ENCODE peak calls at places on chromosome 18, in five cellular contexts. H is H9, I is colonic mucosa, C is AG04450, U is lower lobe of right lung. Z is an unnamed sample.

GRCh38 chr18:79599503-79599931 is 80.1 kb upstream of the CTDP1 start:
- DNase-seq in I (no peak), H (no peak), U (peak; percentile 36), C (no peak), Z (peak; percentile 12)

GRCh38 chr18:37419272-37419671 is 146.3 kb downstream of the CELF4 start:
- DNase-seq in C (no peak), U (no peak), I (no peak), H (no peak), Z (no peak)

GRCh38 chr18:13103366-13103765 is 112.2 kb downstream of the CEP192 start:
- DNase-seq in H (no peak), I (no peak), U (no peak), C (no peak), Z (no peak)

GRCh38 chr18:32373995-32374394 is 96.7 kb downstream of the GAREM1 start:
- DNase-seq in I (peak; percentile 78), H (no peak), U (no peak), C (no peak), Z (no peak)

GRCh38 chr18:1002653-1003178 is 98.0 kb downstream of the ADCYAP1 start:
- DNase-seq in I (no peak), U (no peak), C (no peak), H (no peak), Z (no peak)

GRCh38 chr18:13435596-13436333 is 217.2 kb downstream of the LDLRAD4 start:
- DNase-seq in I (no peak), H (no peak), C (no peak), U (no peak), Z (no peak)

GRCh38 chr18:35582310-35582682 is 756 bp downstream of the GALNT1 start:
- DNase-seq in U (no peak), H (no peak), I (no peak), C (no peak), Z (no peak)

GRCh38 chr18:50848038-50848437 is 28.2 kb upstream of the MRO start:
- DNase-seq in U (no peak), H (no peak), C (no peak), I (no peak), Z (no peak)

GRCh38 chr18:13264091-13264777 is 45.7 kb downstream of the LDLRAD4 start:
- DNase-seq in H (peak; percentile 12), C (no peak), U (no peak), I (no peak), Z (peak; percentile 81)

GRCh38 chr18:76518073-76518472 is 23.0 kb upstream of the ZNF516 start:
- DNase-seq in U (no peak), C (no peak), H (no peak), I (no peak), Z (no peak)

GRCh38 chr18:77162580-77162979 is 30.0 kb upstream of the MBP start:
- DNase-seq in H (no peak), C (no peak), I (no peak), U (no peak), Z (no peak)

GRCh38 chr18:28108801-28109200 is 68.1 kb downstream of the CDH2 start:
- DNase-seq in U (no peak), H (no peak), C (no peak), I (no peak), Z (no peak)

GRCh38 chr18:8703781-8704301 is 1.5 kb upstream of the MTCL1 start:
- DNase-seq in I (no peak), H (no peak), U (no peak), C (no peak), Z (no peak)
- H3K27me3 ChIP-seq in I (peaks cover 12% of the 10 kb centered on the region), H (no peaks in the 10 kb centered on the region), U (peaks cover 16% of the 10 kb centered on the region), C (no peaks in the 10 kb centered on the region), Z (peaks cover 15% of the 10 kb centered on the region)

DNA sequence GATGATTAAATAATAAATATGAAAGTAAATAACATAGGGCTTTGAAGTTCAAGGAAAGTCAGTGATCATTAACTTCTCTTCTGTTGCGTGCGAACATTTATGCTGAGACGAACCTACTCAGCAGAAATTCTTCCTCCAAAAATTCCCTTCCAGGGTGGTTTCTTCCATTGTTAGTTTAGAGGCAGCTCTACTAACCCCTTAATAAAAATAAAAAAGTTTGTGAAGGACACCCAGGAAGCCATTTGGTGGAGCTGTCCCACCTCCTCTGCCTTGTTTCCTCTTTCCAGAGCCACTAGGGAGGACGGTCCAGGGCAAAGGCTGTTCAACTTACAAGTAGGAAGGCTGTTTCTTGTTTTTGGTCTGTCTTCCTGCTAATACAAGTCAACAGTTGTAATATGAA is 2.1 kb upstream of the SMAD2 start:
- DNase-seq in H (no peak), U (no peak), C (no peak), I (no peak), Z (no peak)
- TF ChIP-seq CTCF in H (peak; percentile 47), U (peak; percentile 15), C (no peak), I (no peak), Z (no peak)

DNA sequence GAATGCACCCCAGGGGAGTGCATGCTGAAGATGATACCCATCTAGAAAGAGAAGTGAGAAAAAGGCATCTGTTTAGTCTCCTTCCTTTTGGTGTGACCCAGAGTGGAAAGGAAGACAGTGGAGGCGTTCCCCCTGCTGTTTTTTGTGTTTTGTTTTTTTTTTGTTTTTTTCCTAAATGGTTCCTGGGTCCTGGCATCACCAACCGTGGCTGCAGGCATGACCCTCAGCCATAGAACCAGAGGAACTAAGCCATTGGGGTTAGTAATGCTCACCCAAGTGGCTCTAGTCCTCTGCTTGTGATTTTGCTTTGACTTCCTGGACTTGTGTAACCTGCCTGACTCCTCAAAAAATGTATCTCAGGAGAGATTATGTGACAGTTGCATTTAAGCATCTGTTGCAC is 451.3 kb downstream of the DCC start:
- DNase-seq in U (no peak), H (no peak), I (no peak), C (no peak), Z (no peak)
- H3K9me3 ChIP-seq in U (peaks cover 30% of the 10 kb centered on the region), H (peaks cover 25% of the 10 kb centered on the region), I (no peaks in the 10 kb centered on the region), C (peaks cover 8% of the 10 kb centered on the region), Z (peaks cover 92% of the 10 kb centered on the region)

GRCh38 chr18:34222025-34222395 is 2.7 kb downstream of the NOL4 start:
- DNase-seq in C (no peak), H (peak; percentile 40), I (no peak), U (no peak), Z (no peak)

GRCh38 chr18:34222396-34223163 is 2.1 kb downstream of the NOL4 start:
- DNase-seq in H (peak; percentile 80), C (no peak), I (peak; percentile 22), U (peak; percentile 47), Z (peak; percentile 16)

GRCh38 chr18:34223893-34224422 is 755 bp downstream of the NOL4 start:
- DNase-seq in I (no peak), H (no peak), C (no peak), U (no peak), Z (no peak)

GRCh38 chr18:34224423-34225217 is at the start of gene NOL4:
- DNase-seq in U (peak; percentile 56), C (no peak), H (peak; percentile 99), I (peak; percentile 71), Z (no peak)

DNA sequence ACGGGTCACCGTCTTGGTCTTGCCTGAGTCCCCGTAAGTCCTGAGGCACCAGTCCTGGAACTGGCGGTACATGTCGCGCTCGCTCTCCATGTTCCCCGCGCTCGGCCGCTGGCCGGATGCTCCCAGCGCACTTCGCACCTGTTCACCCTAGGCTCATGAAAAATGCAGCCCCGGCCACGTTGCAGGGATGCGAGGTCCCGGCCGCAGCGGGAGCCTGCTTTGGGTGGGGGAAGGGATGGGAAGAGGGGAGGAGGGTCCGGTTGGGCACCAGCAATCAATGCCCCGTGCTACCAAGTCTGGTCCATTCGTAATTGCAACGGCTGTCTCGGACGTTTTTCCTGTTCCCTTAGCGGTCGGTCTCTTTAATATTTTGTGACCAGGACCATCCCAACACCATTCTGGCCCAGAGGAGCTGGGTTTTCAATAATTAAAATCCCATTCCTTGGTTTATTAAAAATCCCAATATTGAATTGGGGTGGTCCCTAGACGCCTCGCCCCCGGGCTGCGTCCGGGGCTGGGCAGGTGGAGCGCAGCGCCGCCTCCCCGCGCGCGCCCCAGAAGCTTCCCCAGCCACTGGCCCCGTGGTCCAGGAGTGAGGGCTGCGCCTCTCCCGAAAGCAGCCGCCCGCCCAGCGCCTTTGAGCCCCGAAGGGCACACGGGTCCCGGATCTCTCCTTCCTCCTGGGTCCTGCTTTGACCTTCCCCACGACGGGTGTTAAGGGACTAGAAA is 1.4 kb downstream of the NOL4 start:
- DNase-seq in H (peak; percentile 76), U (no peak), C (no peak), I (peak; percentile 21), Z (no peak)
- H3K27me3 ChIP-seq in H (peaks cover 13% of the 10 kb centered on the region), U (peaks cover 52% of the 10 kb centered on the region), C (peaks cover 32% of the 10 kb centered on the region), I (peaks cover 26% of the 10 kb centered on the region), Z (peaks cover 99% of the 10 kb centered on the region)

DNA sequence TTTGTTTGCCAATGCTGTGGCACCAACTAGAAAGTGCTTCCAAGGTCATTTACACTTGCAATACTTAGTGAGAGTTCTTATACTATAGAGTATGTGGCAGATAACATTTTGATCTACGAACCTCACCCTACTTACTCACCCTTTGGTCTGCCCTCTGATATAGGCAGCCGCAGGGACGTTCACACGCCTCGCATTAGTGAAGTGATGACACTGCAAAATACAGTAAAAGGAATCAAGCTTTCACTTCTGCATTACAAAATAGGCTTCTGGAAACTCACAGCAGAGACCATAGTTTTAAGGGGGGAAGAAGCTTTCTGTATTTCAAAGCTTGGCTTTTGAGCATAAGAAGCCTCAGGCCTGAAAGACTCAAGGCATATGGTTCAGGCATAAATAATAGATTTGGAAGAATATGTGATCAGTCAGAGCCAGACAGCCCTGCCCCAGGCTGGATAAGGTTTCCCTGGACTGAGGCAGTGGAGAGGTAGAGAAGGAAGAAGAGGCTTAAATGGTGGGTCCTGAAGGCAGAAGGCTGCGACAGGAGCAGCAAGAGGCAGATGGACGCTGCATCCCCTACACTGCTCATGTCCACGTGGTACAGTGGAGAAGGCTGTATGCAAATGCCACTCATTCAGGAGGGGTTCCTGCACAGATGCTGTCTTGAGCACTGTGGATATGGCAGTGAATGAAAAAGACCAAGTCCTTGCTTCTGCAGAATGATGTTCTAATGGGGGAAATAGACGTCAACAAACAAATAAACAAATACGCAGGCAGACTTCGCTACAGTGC is 63.1 kb downstream of the FECH start:
- DNase-seq in U (no peak), C (no peak), H (no peak), I (no peak), Z (no peak)
- TF ChIP-seq CTCF in U (no peak), C (no peak), H (no peak), I (no peak), Z (no peak)

DNA sequence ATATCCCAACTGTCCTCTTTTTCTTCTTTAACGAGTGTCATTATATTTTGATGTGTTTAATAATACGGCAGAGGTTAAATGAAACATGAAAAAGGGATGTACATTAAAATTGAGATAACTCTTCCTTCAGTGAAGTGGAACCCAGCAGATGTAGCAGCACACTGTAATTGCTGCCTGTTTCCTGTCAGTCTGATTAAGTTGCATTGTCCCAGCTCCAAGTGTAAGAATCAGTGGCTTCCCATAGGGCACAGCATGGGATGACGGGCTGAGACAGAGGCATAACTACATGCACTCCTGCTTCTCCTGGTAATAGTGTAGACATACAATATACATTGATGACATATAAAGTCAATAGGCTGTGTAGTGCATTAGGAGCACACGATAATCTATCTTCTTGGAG is 175.8 kb upstream of the TCF4 start:
- DNase-seq in I (no peak), C (no peak), U (no peak), H (no peak), Z (no peak)
- H3K9me3 ChIP-seq in I (no peaks in the 10 kb centered on the region), C (no peaks in the 10 kb centered on the region), U (no peaks in the 10 kb centered on the region), H (no peaks in the 10 kb centered on the region), Z (no peaks in the 10 kb centered on the region)

DNA sequence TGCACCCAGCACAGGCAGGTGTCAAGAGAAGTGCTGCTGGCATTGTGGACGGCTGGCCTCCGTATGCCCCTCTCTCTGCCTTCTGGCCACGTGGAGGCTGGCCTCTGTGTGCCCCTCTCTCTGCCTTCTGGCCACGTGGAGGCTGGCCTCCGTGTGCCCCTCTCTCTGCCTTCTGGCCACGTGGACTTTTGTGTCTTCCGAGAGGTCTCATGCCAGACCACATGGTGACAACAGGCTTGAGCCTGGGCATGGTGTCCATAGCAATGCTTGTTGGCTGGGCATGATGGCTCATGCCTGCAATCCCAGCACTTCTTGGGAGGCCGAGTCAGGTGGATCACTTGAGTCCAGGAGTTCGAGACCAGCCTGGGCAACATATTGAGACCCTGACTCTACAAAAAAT is 19.3 kb upstream of the SERPINB13 start:
- DNase-seq in C (no peak), I (no peak), H (no peak), U (no peak), Z (no peak)
- H3K27me3 ChIP-seq in C (peaks cover 3% of the 10 kb centered on the region), I (no peaks in the 10 kb centered on the region), H (no peaks in the 10 kb centered on the region), U (no peaks in the 10 kb centered on the region), Z (no peaks in the 10 kb centered on the region)

Z was measured in left ventricle myocardium inferior.